ENCODE peak calls at places on chromosomes 4 and X, in six cellular contexts. One of them, this sample, is unnamed.

GRCh38 chr4:190020790-190021717 is 6.0 kb downstream of the FRG2 start:
- DNase-seq in lower lobe of right lung: peak; percentile 52
- DNase-seq in CD4-positive, alpha-beta memory T cell: peak; percentile 29
- DNase-seq in ascending aorta: no peak
- DNase-seq in gastrocnemius medialis: no peak
- DNase-seq in kidney: peak; percentile 78
- DNase-seq in this sample: no peak

GRCh38 chrX:30309139-30309571 is at the start of gene NR0B1:
- DNase-seq in lower lobe of right lung: no peak
- DNase-seq in CD4-positive, alpha-beta memory T cell: no peak
- DNase-seq in ascending aorta: no peak
- DNase-seq in gastrocnemius medialis: no peak
- DNase-seq in kidney: peak; percentile 63
- DNase-seq in this sample: no peak

GRCh38 chrX:149248073-149248625 is 257.0 kb downstream of the IDS start:
- DNase-seq in lower lobe of right lung: no peak
- DNase-seq in CD4-positive, alpha-beta memory T cell: no peak
- DNase-seq in ascending aorta: no peak
- DNase-seq in gastrocnemius medialis: no peak
- DNase-seq in kidney: no peak
- DNase-seq in this sample: no peak

GRCh38 chr4:126364290-126364978 is 1049.7 kb downstream of the FAT4 start:
- DNase-seq in lower lobe of right lung: no peak
- DNase-seq in CD4-positive, alpha-beta memory T cell: no peak
- DNase-seq in ascending aorta: no peak
- DNase-seq in gastrocnemius medialis: no peak
- DNase-seq in kidney: no peak
- DNase-seq in this sample: no peak

GRCh38 chr4:41160010-41160789 is 54.1 kb downstream of the APBB2 start:
- DNase-seq in lower lobe of right lung: no peak
- DNase-seq in CD4-positive, alpha-beta memory T cell: no peak
- DNase-seq in ascending aorta: no peak
- DNase-seq in gastrocnemius medialis: no peak
- DNase-seq in kidney: no peak
- DNase-seq in this sample: peak; percentile 44

GRCh38 chr4:147194107-147194506 is 248.4 kb upstream of the TTC29 start:
- DNase-seq in lower lobe of right lung: no peak
- DNase-seq in CD4-positive, alpha-beta memory T cell: no peak
- DNase-seq in ascending aorta: no peak
- DNase-seq in gastrocnemius medialis: no peak
- DNase-seq in kidney: peak; percentile 68
- DNase-seq in this sample: no peak

GRCh38 chrX:86946569-86946968 is 571.0 kb upstream of the KLHL4 start:
- DNase-seq in lower lobe of right lung: no peak
- DNase-seq in CD4-positive, alpha-beta memory T cell: no peak
- DNase-seq in ascending aorta: no peak
- DNase-seq in gastrocnemius medialis: no peak
- DNase-seq in kidney: no peak
- DNase-seq in this sample: no peak

GRCh38 chr4:113758361-113758760 is 3.2 kb downstream of the CAMK2D start:
- DNase-seq in lower lobe of right lung: no peak
- DNase-seq in CD4-positive, alpha-beta memory T cell: no peak
- DNase-seq in ascending aorta: no peak
- DNase-seq in gastrocnemius medialis: no peak
- DNase-seq in kidney: no peak
- DNase-seq in this sample: peak; percentile 59

GRCh38 chr4:15318621-15319348 is 109.0 kb upstream of the C1QTNF7 start:
- DNase-seq in lower lobe of right lung: no peak
- DNase-seq in CD4-positive, alpha-beta memory T cell: no peak
- DNase-seq in ascending aorta: no peak
- DNase-seq in gastrocnemius medialis: no peak
- DNase-seq in kidney: no peak
- DNase-seq in this sample: peak; percentile 81

GRCh38 chr4:24428850-24429249 is 155.5 kb downstream of the DHX15 start:
- DNase-seq in lower lobe of right lung: no peak
- DNase-seq in CD4-positive, alpha-beta memory T cell: no peak
- DNase-seq in ascending aorta: no peak
- DNase-seq in gastrocnemius medialis: no peak
- DNase-seq in kidney: no peak
- DNase-seq in this sample: no peak

GRCh38 chrX:74906427-74906826 is 18.8 kb downstream of the NEXMIF start:
- DNase-seq in lower lobe of right lung: no peak
- DNase-seq in CD4-positive, alpha-beta memory T cell: no peak
- DNase-seq in ascending aorta: no peak
- DNase-seq in gastrocnemius medialis: no peak
- DNase-seq in kidney: no peak
- DNase-seq in this sample: no peak

GRCh38 chr4:23972202-23972601 is 82.4 kb upstream of the PPARGC1A start:
- DNase-seq in lower lobe of right lung: no peak
- DNase-seq in CD4-positive, alpha-beta memory T cell: no peak
- DNase-seq in ascending aorta: no peak
- DNase-seq in gastrocnemius medialis: no peak
- DNase-seq in kidney: no peak
- DNase-seq in this sample: no peak

GRCh38 chr4:42411803-42412202 is 14.5 kb downstream of the SHISA3 start:
- DNase-seq in lower lobe of right lung: no peak
- DNase-seq in CD4-positive, alpha-beta memory T cell: no peak
- DNase-seq in ascending aorta: no peak
- DNase-seq in gastrocnemius medialis: no peak
- DNase-seq in kidney: no peak
- DNase-seq in this sample: no peak

GRCh38 chr4:19748911-19749473 is 502.7 kb upstream of the SLIT2 start:
- DNase-seq in lower lobe of right lung: no peak
- DNase-seq in CD4-positive, alpha-beta memory T cell: no peak
- DNase-seq in ascending aorta: no peak
- DNase-seq in gastrocnemius medialis: no peak
- DNase-seq in kidney: peak; percentile 46
- DNase-seq in this sample: no peak

GRCh38 chr4:75547647-75548387 is 8.0 kb upstream of the ODAPH start:
- DNase-seq in lower lobe of right lung: peak; percentile 65
- DNase-seq in CD4-positive, alpha-beta memory T cell: no peak
- DNase-seq in ascending aorta: no peak
- DNase-seq in gastrocnemius medialis: peak; percentile 34
- DNase-seq in kidney: peak; percentile 76
- DNase-seq in this sample: no peak

GRCh38 chrX:19372170-19373033 is 28.7 kb downstream of the PDHA1 start:
- DNase-seq in lower lobe of right lung: peak; percentile 67
- DNase-seq in CD4-positive, alpha-beta memory T cell: peak; percentile 55
- DNase-seq in ascending aorta: peak; percentile 74
- DNase-seq in gastrocnemius medialis: peak; percentile 31
- DNase-seq in kidney: peak; percentile 77
- DNase-seq in this sample: peak; percentile 54

GRCh38 chrX:68995780-68996551 is 167.1 kb downstream of the EFNB1 start:
- DNase-seq in lower lobe of right lung: no peak
- DNase-seq in CD4-positive, alpha-beta memory T cell: no peak
- DNase-seq in ascending aorta: peak; percentile 64
- DNase-seq in gastrocnemius medialis: peak; percentile 17
- DNase-seq in kidney: peak; percentile 90
- DNase-seq in this sample: no peak

GRCh38 chr4:122772311-122772710 is 39.8 kb downstream of the BBS12 start:
- DNase-seq in lower lobe of right lung: no peak
- DNase-seq in CD4-positive, alpha-beta memory T cell: no peak
- DNase-seq in ascending aorta: no peak
- DNase-seq in gastrocnemius medialis: no peak
- DNase-seq in kidney: no peak
- DNase-seq in this sample: no peak

GRCh38 chrX:20116087-20116574 is 576 bp downstream of the MAP7D2 start:
- DNase-seq in lower lobe of right lung: no peak
- DNase-seq in CD4-positive, alpha-beta memory T cell: no peak
- DNase-seq in ascending aorta: no peak
- DNase-seq in gastrocnemius medialis: no peak
- DNase-seq in kidney: no peak
- DNase-seq in this sample: no peak

GRCh38 chr4:32148120-32148666 is 1428.0 kb downstream of the PCDH7 start:
- DNase-seq in lower lobe of right lung: no peak
- DNase-seq in CD4-positive, alpha-beta memory T cell: no peak
- DNase-seq in ascending aorta: no peak
- DNase-seq in gastrocnemius medialis: no peak
- DNase-seq in kidney: no peak
- DNase-seq in this sample: no peak

GRCh38 chr4:92231511-92231910 is 72.3 kb upstream of the GRID2 start:
- DNase-seq in lower lobe of right lung: no peak
- DNase-seq in CD4-positive, alpha-beta memory T cell: no peak
- DNase-seq in ascending aorta: no peak
- DNase-seq in gastrocnemius medialis: no peak
- DNase-seq in kidney: no peak
- DNase-seq in this sample: peak; percentile 5

GRCh38 chrX:106401965-106402559 is 209.7 kb upstream of the RADX start:
- DNase-seq in lower lobe of right lung: no peak
- DNase-seq in CD4-positive, alpha-beta memory T cell: no peak
- DNase-seq in ascending aorta: no peak
- DNase-seq in gastrocnemius medialis: no peak
- DNase-seq in kidney: no peak
- DNase-seq in this sample: no peak

GRCh38 chr4:10078481-10079233 is 37.9 kb downstream of the WDR1 start:
- DNase-seq in lower lobe of right lung: peak; percentile 32
- DNase-seq in CD4-positive, alpha-beta memory T cell: no peak
- DNase-seq in ascending aorta: no peak
- DNase-seq in gastrocnemius medialis: no peak
- DNase-seq in kidney: peak; percentile 64
- DNase-seq in this sample: no peak

GRCh38 chrX:11591712-11592351 is 73.9 kb downstream of the ARHGAP6 start:
- DNase-seq in lower lobe of right lung: no peak
- DNase-seq in CD4-positive, alpha-beta memory T cell: no peak
- DNase-seq in ascending aorta: no peak
- DNase-seq in gastrocnemius medialis: no peak
- DNase-seq in kidney: no peak
- DNase-seq in this sample: no peak

GRCh38 chrX:31279359-31279758 is 207.5 kb upstream of the FTHL17 start:
- DNase-seq in lower lobe of right lung: no peak
- DNase-seq in CD4-positive, alpha-beta memory T cell: no peak
- DNase-seq in ascending aorta: no peak
- DNase-seq in gastrocnemius medialis: no peak
- DNase-seq in kidney: no peak
- DNase-seq in this sample: no peak

GRCh38 chr4:57270350-57270749 is 160.2 kb upstream of the IGFBP7 start:
- DNase-seq in lower lobe of right lung: no peak
- DNase-seq in CD4-positive, alpha-beta memory T cell: no peak
- DNase-seq in ascending aorta: no peak
- DNase-seq in gastrocnemius medialis: peak; percentile 10
- DNase-seq in kidney: peak; percentile 64
- DNase-seq in this sample: no peak

GRCh38 chr4:159374749-159375535 is 272.1 kb downstream of the RAPGEF2 start:
- DNase-seq in lower lobe of right lung: no peak
- DNase-seq in CD4-positive, alpha-beta memory T cell: no peak
- DNase-seq in ascending aorta: no peak
- DNase-seq in gastrocnemius medialis: no peak
- DNase-seq in kidney: no peak
- DNase-seq in this sample: no peak

GRCh38 chr4:116005037-116005805 is 891.8 kb upstream of the NDST4 start:
- DNase-seq in lower lobe of right lung: no peak
- DNase-seq in CD4-positive, alpha-beta memory T cell: no peak
- DNase-seq in ascending aorta: no peak
- DNase-seq in gastrocnemius medialis: no peak
- DNase-seq in kidney: no peak
- DNase-seq in this sample: no peak

GRCh38 chrX:110086916-110087484 is 84.1 kb downstream of the TMEM164 start:
- DNase-seq in lower lobe of right lung: no peak
- DNase-seq in CD4-positive, alpha-beta memory T cell: no peak
- DNase-seq in ascending aorta: no peak
- DNase-seq in gastrocnemius medialis: no peak
- DNase-seq in kidney: no peak
- DNase-seq in this sample: peak; percentile 77

GRCh38 chr4:76036855-76037254 is 985 bp upstream of the CXCL11 start:
- DNase-seq in lower lobe of right lung: no peak
- DNase-seq in CD4-positive, alpha-beta memory T cell: no peak
- DNase-seq in ascending aorta: no peak
- DNase-seq in gastrocnemius medialis: no peak
- DNase-seq in kidney: no peak
- DNase-seq in this sample: no peak

GRCh38 chr4:187378441-187378840 is 617.1 kb upstream of the ZFP42 start:
- DNase-seq in lower lobe of right lung: no peak
- DNase-seq in CD4-positive, alpha-beta memory T cell: no peak
- DNase-seq in ascending aorta: no peak
- DNase-seq in gastrocnemius medialis: no peak
- DNase-seq in kidney: no peak
- DNase-seq in this sample: no peak

GRCh38 chrX:33188286-33188685 is 23.1 kb downstream of the DMD start:
- DNase-seq in lower lobe of right lung: no peak
- DNase-seq in CD4-positive, alpha-beta memory T cell: no peak
- DNase-seq in ascending aorta: no peak
- DNase-seq in gastrocnemius medialis: no peak
- DNase-seq in kidney: no peak
- DNase-seq in this sample: no peak

GRCh38 chrX:41759817-41760216 is 35.8 kb downstream of the GPR82 start:
- DNase-seq in lower lobe of right lung: no peak
- DNase-seq in CD4-positive, alpha-beta memory T cell: no peak
- DNase-seq in ascending aorta: no peak
- DNase-seq in gastrocnemius medialis: no peak
- DNase-seq in kidney: no peak
- DNase-seq in this sample: no peak

GRCh38 chr4:153620352-153620751 is 63.7 kb upstream of the TLR2 start:
- DNase-seq in lower lobe of right lung: no peak
- DNase-seq in CD4-positive, alpha-beta memory T cell: no peak
- DNase-seq in ascending aorta: no peak
- DNase-seq in gastrocnemius medialis: no peak
- DNase-seq in kidney: no peak
- DNase-seq in this sample: no peak
- H3K27ac ChIP-seq in lower lobe of right lung: no peak overlapping the region
- H3K27ac ChIP-seq in CD4-positive, alpha-beta memory T cell: no peak overlapping the region
- H3K27ac ChIP-seq in ascending aorta: no peak overlapping the region
- H3K27ac ChIP-seq in gastrocnemius medialis: no peak overlapping the region
- H3K27ac ChIP-seq in kidney: no peak overlapping the region
- H3K27ac ChIP-seq in this sample: no peak overlapping the region

GRCh38 chr4:7193040-7193958 is 961 bp downstream of the SORCS2 start:
- DNase-seq in lower lobe of right lung: peak; percentile 53
- DNase-seq in CD4-positive, alpha-beta memory T cell: no peak
- DNase-seq in ascending aorta: peak; percentile 62
- DNase-seq in gastrocnemius medialis: no peak
- DNase-seq in kidney: no peak
- DNase-seq in this sample: no peak
- H3K4me3 ChIP-seq in lower lobe of right lung: peak overlapping the region; percentile 49
- H3K4me3 ChIP-seq in CD4-positive, alpha-beta memory T cell: no peak overlapping the region
- H3K4me3 ChIP-seq in ascending aorta: peak overlapping the region; percentile 44
- H3K4me3 ChIP-seq in gastrocnemius medialis: peak overlapping the region; percentile 44
- H3K4me3 ChIP-seq in kidney: no peak overlapping the region
- H3K4me3 ChIP-seq in this sample: no peak overlapping the region

GRCh38 chr4:5676763-5677162 is 31.6 kb downstream of the EVC2 start:
- DNase-seq in lower lobe of right lung: no peak
- DNase-seq in CD4-positive, alpha-beta memory T cell: no peak
- DNase-seq in ascending aorta: no peak
- DNase-seq in gastrocnemius medialis: no peak
- DNase-seq in kidney: no peak
- DNase-seq in this sample: no peak
- H3K36me3 ChIP-seq in lower lobe of right lung: peaks cover 30% of the 10 kb centered on the region
- H3K36me3 ChIP-seq in CD4-positive, alpha-beta memory T cell: no peaks in the 10 kb centered on the region
- H3K36me3 ChIP-seq in ascending aorta: peaks cover 75% of the 10 kb centered on the region
- H3K36me3 ChIP-seq in gastrocnemius medialis: no peaks in the 10 kb centered on the region
- H3K36me3 ChIP-seq in kidney: peaks cover 5% of the 10 kb centered on the region
- H3K36me3 ChIP-seq in this sample: no peaks in the 10 kb centered on the region

DNA sequence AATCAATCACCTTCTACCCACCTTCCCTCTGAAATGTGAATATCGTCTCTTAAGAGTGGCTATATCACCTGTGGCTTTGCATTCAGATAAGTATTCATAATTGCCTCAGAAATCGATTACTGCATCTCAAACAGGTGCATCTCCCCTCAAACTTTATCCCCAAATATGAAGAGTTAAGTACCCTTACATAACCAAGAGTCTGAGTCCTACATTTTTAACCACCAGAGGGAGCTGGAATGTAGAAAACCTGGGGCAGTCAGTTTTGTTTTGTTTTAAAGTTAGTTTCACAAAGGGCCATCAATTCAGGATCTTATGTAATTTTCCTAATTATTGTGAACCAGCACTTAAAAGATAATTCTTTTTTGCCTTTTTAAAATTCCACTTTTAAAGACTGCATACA is 5.7 kb downstream of the TCEANC start:
- DNase-seq in lower lobe of right lung: no peak
- DNase-seq in CD4-positive, alpha-beta memory T cell: peak; percentile 69
- DNase-seq in ascending aorta: no peak
- DNase-seq in gastrocnemius medialis: no peak
- DNase-seq in kidney: no peak
- DNase-seq in this sample: no peak
- H3K27ac ChIP-seq in lower lobe of right lung: peak overlapping the region; percentile 18
- H3K27ac ChIP-seq in CD4-positive, alpha-beta memory T cell: no peak overlapping the region
- H3K27ac ChIP-seq in ascending aorta: peak overlapping the region; percentile 50
- H3K27ac ChIP-seq in gastrocnemius medialis: peak overlapping the region; percentile 15
- H3K27ac ChIP-seq in kidney: no peak overlapping the region
- H3K27ac ChIP-seq in this sample: no peak overlapping the region